ENCODE peak calls at places on chromosomes 2 and 18, in seven cellular contexts. J is lower lobe of right lung, U is psoas muscle, S is GM23248, B is mesendoderm, E is fibroblast of lung, V is heart right ventricle. C is an unnamed sample.

GRCh38 chr2:208320686-208321085 is 54.6 kb downstream of the PIKFYVE start:
- DNase-seq in J (no peak), U (peak; percentile 32), S (peak; percentile 42), B (no peak), E (peak; percentile 13), V (peak; percentile 75), C (no peak)

GRCh38 chr2:70089946-70090523 is 2.8 kb downstream of the PCBP1 start:
- DNase-seq in J (no peak), U (no peak), S (peak; percentile 30), B (peak; percentile 66), E (no peak), V (no peak), C (no peak)

GRCh38 chr2:133521146-133521745 is 47.0 kb downstream of the NCKAP5 start:
- DNase-seq in J (no peak), U (no peak), S (no peak), B (no peak), E (no peak), V (no peak), C (no peak)

GRCh38 chr18:53556450-53556849 is 668.0 kb downstream of the MBD2 start:
- DNase-seq in J (no peak), U (no peak), S (no peak), B (no peak), E (no peak), V (no peak), C (no peak)

GRCh38 chr2:6927186-6927585 is 10.0 kb downstream of the RNF144A start:
- DNase-seq in J (no peak), U (no peak), S (no peak), B (peak; percentile 40), E (no peak), V (no peak), C (no peak)

GRCh38 chr18:60794802-60795201 is 422.2 kb upstream of the MC4R start:
- DNase-seq in J (peak; percentile 24), U (no peak), S (no peak), B (no peak), E (no peak), V (no peak), C (no peak)

GRCh38 chr2:217996345-217996744 is 6.5 kb downstream of the TNS1 start:
- DNase-seq in J (no peak), U (peak; percentile 63), S (peak; percentile 92), B (no peak), E (peak; percentile 80), V (no peak), C (no peak)

GRCh38 chr2:178404380-178404767 is 46.6 kb downstream of the PRKRA start:
- DNase-seq in J (no peak), U (peak; percentile 35), S (peak; percentile 86), B (no peak), E (peak; percentile 76), V (no peak), C (no peak)

GRCh38 chr2:23301151-23301550 is 83.8 kb upstream of the KLHL29 start:
- DNase-seq in J (no peak), U (no peak), S (peak; percentile 57), B (no peak), E (no peak), V (no peak), C (no peak)

GRCh38 chr2:164710252-164710633 is 89.0 kb upstream of the GRB14 start:
- DNase-seq in J (no peak), U (no peak), S (peak; percentile 15), B (no peak), E (peak; percentile 57), V (no peak), C (no peak)

GRCh38 chr18:33183136-33183535 is 257.4 kb downstream of the CCDC178 start:
- DNase-seq in J (no peak), U (no peak), S (no peak), B (no peak), E (no peak), V (no peak), C (no peak)

GRCh38 chr2:122255924-122256323 is 500.5 kb downstream of the TSN start:
- DNase-seq in J (no peak), U (no peak), S (no peak), B (peak; percentile 32), E (peak; percentile 13), V (no peak), C (no peak)

GRCh38 chr2:149885468-149885867 is 297.9 kb upstream of the MMADHC start:
- DNase-seq in J (no peak), U (no peak), S (peak; percentile 13), B (no peak), E (peak; percentile 37), V (no peak), C (no peak)

GRCh38 chr18:12652861-12653401 is 5.0 kb downstream of the SPIRE1 start:
- DNase-seq in J (no peak), U (peak; percentile 18), S (peak; percentile 84), B (no peak), E (peak; percentile 40), V (no peak), C (no peak)

GRCh38 chr2:236581546-236581945 is 11.9 kb downstream of the ACKR3 start:
- DNase-seq in J (no peak), U (no peak), S (no peak), B (no peak), E (no peak), V (no peak), C (no peak)

GRCh38 chr2:163887182-163887581 is 151.4 kb upstream of the FIGN start:
- DNase-seq in J (no peak), U (no peak), S (no peak), B (no peak), E (no peak), V (no peak), C (no peak)

GRCh38 chr2:45674035-45674791 is 22.7 kb downstream of the PRKCE start:
- DNase-seq in J (no peak), U (no peak), S (peak; percentile 51), B (no peak), E (peak; percentile 35), V (no peak), C (no peak)

GRCh38 chr2:70367722-70368323 is 66.0 kb upstream of the FAM136A start:
- DNase-seq in J (no peak), U (no peak), S (peak; percentile 80), B (peak; percentile 91), E (peak; percentile 32), V (no peak), C (no peak)

GRCh38 chr2:166388488-166389070 is 12.8 kb upstream of the SCN9A start:
- DNase-seq in J (no peak), U (no peak), S (peak; percentile 7), B (no peak), E (no peak), V (no peak), C (no peak)

GRCh38 chr2:42978175-42978886 is 185.9 kb upstream of the HAAO start:
- DNase-seq in J (no peak), U (no peak), S (no peak), B (no peak), E (no peak), V (no peak), C (no peak)

GRCh38 chr18:427005-427404 is 73.5 kb downstream of the COLEC12 start:
- DNase-seq in J (no peak), U (no peak), S (peak; percentile 95), B (no peak), E (peak; percentile 97), V (no peak), C (no peak)

GRCh38 chr18:433297-433696 is 67.2 kb downstream of the COLEC12 start:
- DNase-seq in J (no peak), U (no peak), S (peak; percentile 34), B (no peak), E (no peak), V (no peak), C (no peak)

GRCh38 chr18:424869-425138 is 75.7 kb downstream of the COLEC12 start:
- DNase-seq in J (no peak), U (no peak), S (no peak), B (no peak), E (no peak), V (no peak), C (no peak)

GRCh38 chr18:424071-424868 is 76.2 kb downstream of the COLEC12 start:
- DNase-seq in J (no peak), U (no peak), S (peak; percentile 58), B (no peak), E (peak; percentile 41), V (no peak), C (no peak)

GRCh38 chr18:429030-429429 is 71.5 kb downstream of the COLEC12 start:
- DNase-seq in J (no peak), U (no peak), S (peak; percentile 32), B (no peak), E (no peak), V (no peak), C (no peak)
- H3K36me3 ChIP-seq in J (no peaks in the 10 kb centered on the region), U (no peaks in the 10 kb centered on the region), S (no peaks in the 10 kb centered on the region), B (no peaks in the 10 kb centered on the region), E (no peaks in the 10 kb centered on the region), V (no peaks in the 10 kb centered on the region), C (no peaks in the 10 kb centered on the region)

GRCh38 chr2:127314193-127314988 is 20.4 kb upstream of the ERCC3 start:
- DNase-seq in J (no peak), U (no peak), S (no peak), B (no peak), E (no peak), V (no peak), C (no peak)
- H3K36me3 ChIP-seq in J (peaks cover 100% of the 10 kb centered on the region), U (peaks cover 4% of the 10 kb centered on the region), S (peaks cover 47% of the 10 kb centered on the region), B (peaks cover 6% of the 10 kb centered on the region), E (no peaks in the 10 kb centered on the region), V (peaks cover 100% of the 10 kb centered on the region), C (peaks cover 36% of the 10 kb centered on the region)

DNA sequence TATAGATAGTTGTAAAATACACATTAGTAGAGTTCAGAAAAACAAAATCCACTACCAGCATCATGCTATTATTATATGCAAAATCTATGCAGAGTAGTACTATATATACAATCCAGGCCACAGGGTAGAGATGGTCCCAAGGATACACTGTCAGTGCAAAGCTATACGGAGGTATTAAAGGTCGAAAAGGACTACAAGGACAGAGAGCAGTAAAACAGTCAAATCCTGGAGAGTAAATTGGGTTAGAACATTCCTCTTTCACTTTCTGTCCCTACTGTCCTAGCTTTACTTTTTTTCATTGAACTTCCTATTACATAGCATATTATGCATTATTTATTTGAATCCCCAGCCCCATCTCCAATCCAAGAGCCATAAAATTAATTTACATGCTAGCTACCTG is 39.7 kb upstream of the SDC1 start:
- DNase-seq in J (no peak), U (no peak), S (no peak), B (no peak), E (no peak), V (no peak), C (no peak)
- H3K36me3 ChIP-seq in J (peaks cover 58% of the 10 kb centered on the region), U (no peaks in the 10 kb centered on the region), S (peaks cover 11% of the 10 kb centered on the region), B (no peaks in the 10 kb centered on the region), E (peaks cover 3% of the 10 kb centered on the region), V (peaks cover 79% of the 10 kb centered on the region), C (peaks cover 7% of the 10 kb centered on the region)

GRCh38 chr2:221488134-221488807 is 83.8 kb downstream of the EPHA4 start:
- DNase-seq in J (no peak), U (no peak), S (no peak), B (no peak), E (no peak), V (no peak), C (no peak)
- H3K36me3 ChIP-seq in J (no peaks in the 10 kb centered on the region), U (no peaks in the 10 kb centered on the region), S (no peaks in the 10 kb centered on the region), B (no peaks in the 10 kb centered on the region), E (no peaks in the 10 kb centered on the region), V (no peaks in the 10 kb centered on the region), C (no peaks in the 10 kb centered on the region)

DNA sequence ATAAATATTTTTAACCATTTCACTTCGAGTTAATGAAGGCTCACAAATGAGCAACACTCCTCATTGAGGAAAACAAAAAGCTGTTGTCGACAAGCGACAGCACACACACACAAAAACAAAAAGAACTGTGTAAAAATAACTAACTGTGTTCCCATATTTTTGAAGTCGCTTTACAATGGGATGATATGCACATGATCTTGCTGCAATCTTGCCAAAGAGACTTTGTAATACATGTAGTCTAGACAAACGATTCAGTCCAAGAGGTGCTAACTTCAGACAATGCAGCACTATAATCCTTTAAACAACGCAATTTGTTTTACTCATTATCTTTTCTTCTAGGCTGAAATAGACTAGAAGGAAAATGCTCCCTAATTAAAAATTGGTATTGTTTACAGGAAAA is 7.2 kb upstream of the USP34 start:
- DNase-seq in J (no peak), U (no peak), S (no peak), B (no peak), E (no peak), V (no peak), C (no peak)
- H3K36me3 ChIP-seq in J (peaks cover 60% of the 10 kb centered on the region), U (peaks cover 2% of the 10 kb centered on the region), S (peaks cover 61% of the 10 kb centered on the region), B (peaks cover 11% of the 10 kb centered on the region), E (peaks cover 6% of the 10 kb centered on the region), V (peaks cover 73% of the 10 kb centered on the region), C (peaks cover 15% of the 10 kb centered on the region)